ENCODE peak calls at places on chromosomes 16 and 17, in six cellular contexts. U, L, R, A, N and O are unnamed samples. For H3K4me1, the result is how much of the 10 kb centered on the place peaks cover.

GRCh38 chr17:8220783-8221662 is 10.6 kb upstream of the AURKB start:
- DNase-seq in U (peak), L (peak), R (peak), A (peak), N (peak), O (peak)

GRCh38 chr16:67356372-67356771 is 29.8 kb downstream of the LRRC36 start:
- DNase-seq in U (no peak), L (no peak), R (no peak), A (no peak), N (no peak), O (no peak)

GRCh38 chr16:15765880-15766279 is 90.9 kb downstream of the MYH11 start:
- DNase-seq in U (no peak), L (peak), R (peak), A (no peak), N (peak), O (no peak)

GRCh38 chr16:81855552-81856153 is 76.6 kb downstream of the PLCG2 start:
- DNase-seq in U (no peak), L (no peak), R (no peak), A (no peak), N (no peak), O (no peak)

GRCh38 chr17:48054238-48055185 is 6.4 kb downstream of the NFE2L1 start:
- DNase-seq in U (no peak), L (peak), R (peak), A (peak), N (no peak), O (peak)

GRCh38 chr17:39963826-39964225 is 1.0 kb downstream of the GSDMA start:
- DNase-seq in U (no peak), L (no peak), R (no peak), A (no peak), N (peak), O (no peak)

GRCh38 chr17:81508639-81509047 is 4.0 kb downstream of the ACTG1 start:
- DNase-seq in U (no peak), L (peak), R (no peak), A (no peak), N (peak), O (no peak)

GRCh38 chr17:49371178-49371834 is 9.3 kb upstream of the ZNF652 start:
- DNase-seq in U (no peak), L (no peak), R (no peak), A (no peak), N (no peak), O (no peak)

GRCh38 chr16:73058221-73058615 is 10.3 kb upstream of the ZFHX3 start:
- DNase-seq in U (no peak), L (peak), R (no peak), A (peak), N (no peak), O (peak)

GRCh38 chr17:31321481-31321880 is at the start of gene EVI2A:
- DNase-seq in U (peak), L (no peak), R (no peak), A (no peak), N (peak), O (peak)

GRCh38 chr17:31321971-31322370 is 549 bp upstream of the EVI2A start:
- DNase-seq in U (peak), L (no peak), R (no peak), A (no peak), N (no peak), O (no peak)

GRCh38 chr17:31319253-31319661 is 2.2 kb downstream of the EVI2A start:
- DNase-seq in U (no peak), L (no peak), R (no peak), A (no peak), N (no peak), O (no peak)

GRCh38 chr17:31320231-31320630 is 1.2 kb downstream of the EVI2A start:
- DNase-seq in U (no peak), L (no peak), R (no peak), A (no peak), N (no peak), O (no peak)

DNA sequence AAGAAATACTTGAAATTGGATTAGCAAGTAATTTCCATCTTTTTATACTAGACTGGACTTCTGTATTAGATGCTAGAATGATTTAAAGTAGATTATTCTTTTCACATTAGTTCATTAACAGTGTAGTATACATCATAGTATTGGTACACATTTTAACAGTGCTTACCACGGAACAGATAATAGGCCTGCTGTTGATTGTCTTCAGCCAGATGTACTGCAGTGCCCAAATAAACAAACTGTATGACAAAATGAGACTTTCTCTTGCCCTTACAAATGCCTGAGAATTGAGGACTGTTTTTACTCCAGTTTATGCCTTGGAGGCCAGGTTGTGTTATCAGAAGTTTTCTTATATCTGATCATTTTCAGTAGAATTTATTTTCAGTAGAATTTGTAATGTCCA is 631 bp downstream of the EVI2A start:
- DNase-seq in U (no peak), L (no peak), R (no peak), A (no peak), N (no peak), O (no peak)
- H3K4me1 ChIP-seq in U (under half), L (under half), R (under half), A (under half), N (under half), O (under half)

DNA sequence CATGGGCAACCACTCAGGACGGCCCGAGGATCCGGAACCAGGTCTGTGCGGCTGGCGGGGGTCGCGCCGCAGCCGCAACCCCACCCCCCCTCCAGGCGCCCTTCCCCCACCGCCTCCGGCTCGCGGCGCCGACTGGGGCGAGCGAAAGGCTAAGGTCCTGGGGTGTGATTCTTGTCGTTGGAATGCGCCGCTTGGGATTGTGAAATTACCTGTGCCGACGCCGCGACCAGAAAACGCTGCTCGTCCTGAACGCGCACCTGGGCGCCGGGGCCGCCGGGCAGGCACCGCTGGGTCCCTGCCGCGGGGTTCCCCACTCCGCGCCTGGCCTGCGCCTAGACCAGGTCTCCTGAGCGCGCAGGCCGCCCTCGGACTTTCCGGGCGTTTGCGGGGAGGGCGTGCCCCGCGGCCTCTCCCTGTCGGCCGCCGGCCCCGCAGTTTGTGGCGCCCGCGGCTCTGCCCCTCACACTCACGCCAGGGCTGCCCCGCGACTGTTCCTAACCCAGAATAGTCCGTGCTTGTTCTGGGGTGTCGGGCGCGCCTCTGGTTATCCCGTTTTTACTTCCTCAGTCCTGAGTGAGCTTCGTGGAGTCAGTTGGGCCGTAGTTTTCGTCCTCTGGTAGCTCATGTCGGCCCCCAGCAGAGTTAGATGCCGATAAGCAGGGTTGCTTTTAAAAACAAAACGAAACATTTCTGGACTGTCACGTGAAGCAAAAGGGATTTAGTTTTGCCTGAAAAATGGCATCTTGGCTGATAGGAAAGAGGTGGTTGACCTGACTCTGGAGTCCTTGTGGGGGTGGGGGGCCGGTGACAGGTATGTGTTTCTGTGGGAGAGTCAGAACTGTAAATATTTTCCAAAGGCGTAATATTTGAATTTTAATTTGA is 147.3 kb downstream of the SPECC1 start:
- DNase-seq in U (peak), L (peak), R (no peak), A (no peak), N (peak), O (peak)
- H3K27ac ChIP-seq in U (no peak), L (peak), R (peak), A (no peak), N (peak), O (no peak)

GRCh38 chr16:57624806-57625500 is 3.5 kb upstream of the ADGRG1 start:
- DNase-seq in U (no peak), L (no peak), R (no peak), A (no peak), N (no peak), O (no peak)
- H3K4me1 ChIP-seq in U (under half), L (under half), R (under half), A (under half), N (half or more), O (under half)

GRCh38 chr16:87006789-87007745 is 310.1 kb downstream of the C16orf95 start:
- DNase-seq in U (no peak), L (no peak), R (no peak), A (no peak), N (no peak), O (no peak)
- H3K27ac ChIP-seq in U (no peak), L (no peak), R (no peak), A (no peak), N (no peak), O (no peak)

GRCh38 chr17:17724991-17725852 is 44.0 kb downstream of the RAI1 start:
- DNase-seq in U (no peak), L (peak), R (no peak), A (no peak), N (no peak), O (no peak)

GRCh38 chr17:17728550-17729251 is 47.4 kb downstream of the RAI1 start:
- DNase-seq in U (no peak), L (no peak), R (no peak), A (no peak), N (peak), O (peak)

GRCh38 chr17:17727111-17727659 is 45.9 kb downstream of the RAI1 start:
- DNase-seq in U (no peak), L (no peak), R (no peak), A (no peak), N (no peak), O (no peak)

GRCh38 chr17:17725853-17726720 is 44.8 kb downstream of the RAI1 start:
- DNase-seq in U (no peak), L (no peak), R (no peak), A (no peak), N (no peak), O (no peak)

DNA sequence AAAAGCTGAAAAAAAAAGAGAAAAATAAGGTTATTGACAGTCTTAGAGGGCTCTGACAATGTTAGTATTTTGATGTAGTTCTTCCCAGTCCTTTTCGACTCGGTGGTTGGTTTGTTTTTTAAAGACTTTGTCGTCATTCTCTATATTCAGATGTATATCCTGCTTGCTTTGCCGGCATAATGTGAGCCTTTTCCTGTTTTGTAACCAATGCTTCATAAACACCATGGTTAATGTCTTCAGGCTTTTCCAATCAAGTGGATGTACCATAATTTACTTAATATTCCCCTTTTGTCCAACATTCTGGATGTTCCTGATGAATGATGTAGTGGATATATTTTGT is 45.4 kb downstream of the RAI1 start:
- DNase-seq in U (no peak), L (no peak), R (no peak), A (no peak), N (no peak), O (no peak)
- H3K4me1 ChIP-seq in U (under half), L (under half), R (under half), A (half or more), N (under half), O (under half)

GRCh38 chr17:17693955-17694228 is 12.6 kb downstream of the RAI1 start:
- DNase-seq in U (no peak), L (no peak), R (peak), A (no peak), N (no peak), O (no peak)
- H3K27ac ChIP-seq in U (peak), L (peak), R (peak), A (peak), N (peak), O (peak)

DNA sequence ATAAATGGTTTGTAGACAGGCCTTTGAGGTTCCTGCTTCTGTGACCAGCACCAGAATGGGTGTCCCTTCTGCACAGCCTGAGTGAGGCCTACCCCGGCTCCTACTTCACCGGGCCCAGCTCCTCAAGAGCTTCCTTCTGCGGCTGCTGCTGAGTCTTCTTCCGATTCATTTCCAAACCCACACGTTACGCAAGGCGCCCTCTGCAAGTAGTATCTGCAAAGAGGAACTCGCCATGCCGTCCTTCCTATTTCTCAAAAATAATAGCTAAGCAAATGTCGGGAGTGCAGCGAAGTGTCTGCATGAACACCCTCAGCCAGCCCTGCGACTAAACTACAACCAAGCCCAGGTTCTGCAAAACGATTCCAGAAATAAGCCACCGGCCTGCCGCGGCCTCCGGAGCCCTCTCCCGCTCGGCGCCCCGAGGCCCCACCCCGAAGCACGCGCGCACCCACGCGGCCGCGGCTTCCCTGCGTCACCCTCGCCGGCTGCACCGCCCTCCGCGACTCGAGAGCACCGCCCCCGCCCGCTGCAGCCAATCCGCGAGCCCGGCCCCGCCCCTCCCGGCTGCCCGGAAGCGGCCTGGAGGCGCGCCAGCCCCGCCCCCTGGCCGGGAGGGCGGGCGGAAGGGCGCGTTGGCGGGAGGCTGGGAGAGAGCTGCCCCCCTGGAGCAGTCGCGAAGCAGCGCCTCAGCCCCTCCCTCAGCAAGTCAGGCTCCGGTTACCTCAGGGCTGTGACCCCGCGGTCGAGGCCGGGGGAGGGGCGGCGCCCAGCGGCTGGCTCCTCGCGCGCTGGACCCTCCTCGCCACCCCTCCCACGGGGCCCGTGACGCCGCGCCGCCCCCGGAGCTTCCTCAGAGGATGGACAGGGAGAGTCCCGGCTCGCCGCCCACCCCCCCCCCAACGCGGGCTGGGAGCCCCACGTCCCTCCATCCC is 8.3 kb downstream of the MNT start:
- DNase-seq in U (peak), L (peak), R (peak), A (peak), N (peak), O (peak)
- H3K4me1 ChIP-seq in U (half or more), L (under half), R (half or more), A (half or more), N (under half), O (under half)

GRCh38 chr16:56862776-56863175 is 2.2 kb upstream of the SLC12A3 start:
- DNase-seq in U (no peak), L (no peak), R (no peak), A (no peak), N (no peak), O (no peak)

GRCh38 chr16:56859636-56860035 is 5.4 kb upstream of the SLC12A3 start:
- DNase-seq in U (no peak), L (no peak), R (no peak), A (no peak), N (no peak), O (no peak)

GRCh38 chr16:56861756-56862155 is 3.3 kb upstream of the SLC12A3 start:
- DNase-seq in U (no peak), L (no peak), R (no peak), A (no peak), N (no peak), O (no peak)

GRCh38 chr16:56860226-56861020 is 4.6 kb upstream of the SLC12A3 start:
- DNase-seq in U (peak), L (no peak), R (no peak), A (no peak), N (no peak), O (no peak)

DNA sequence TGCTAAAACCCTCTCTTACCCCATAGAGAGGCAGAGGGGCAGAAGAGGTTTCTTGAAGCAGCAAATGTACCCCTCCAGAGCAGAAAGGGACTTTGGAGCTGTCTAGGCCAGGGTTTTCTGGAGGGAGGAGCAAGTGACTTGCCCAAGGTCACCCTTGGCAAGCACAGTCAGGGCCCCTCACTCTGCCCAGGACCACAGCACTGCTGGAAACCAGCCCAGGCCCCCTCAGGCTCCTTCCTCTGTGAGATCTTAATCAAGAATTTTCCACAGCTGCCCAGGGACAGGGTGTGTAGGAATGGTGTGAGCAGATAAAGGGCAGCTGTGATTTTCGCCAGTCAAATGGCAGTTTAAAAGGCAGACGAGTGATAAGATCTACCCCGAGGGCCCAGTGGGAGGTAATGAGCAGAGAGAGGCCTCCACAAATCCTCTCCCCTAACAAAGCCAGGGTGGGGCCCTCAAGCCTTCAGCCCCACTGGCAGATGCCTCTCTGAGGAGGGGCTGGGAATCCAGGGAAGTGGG is 3.9 kb upstream of the SLC12A3 start:
- DNase-seq in U (no peak), L (peak), R (no peak), A (no peak), N (no peak), O (no peak)
- H3K27ac ChIP-seq in U (no peak), L (peak), R (no peak), A (no peak), N (no peak), O (no peak)

GRCh38 chr17:36014946-36015345 is 2.8 kb downstream of the CCL23 start:
- DNase-seq in U (no peak), L (no peak), R (no peak), A (no peak), N (no peak), O (no peak)

GRCh38 chr17:36016555-36016954 is 1.2 kb downstream of the CCL23 start:
- DNase-seq in U (no peak), L (no peak), R (no peak), A (no peak), N (no peak), O (no peak)

GRCh38 chr17:36024440-36024839 is 6.7 kb upstream of the CCL23 start:
- DNase-seq in U (no peak), L (no peak), R (no peak), A (no peak), N (no peak), O (no peak)

GRCh38 chr17:36017799-36018198 is at the start of gene CCL23:
- DNase-seq in U (no peak), L (no peak), R (no peak), A (no peak), N (no peak), O (no peak)

GRCh38 chr17:36019423-36019822 is 1.7 kb upstream of the CCL23 start:
- DNase-seq in U (no peak), L (no peak), R (no peak), A (no peak), N (no peak), O (no peak)
- H3K4me1 ChIP-seq in U (under half), L (under half), R (under half), A (under half), N (under half), O (under half)

DNA sequence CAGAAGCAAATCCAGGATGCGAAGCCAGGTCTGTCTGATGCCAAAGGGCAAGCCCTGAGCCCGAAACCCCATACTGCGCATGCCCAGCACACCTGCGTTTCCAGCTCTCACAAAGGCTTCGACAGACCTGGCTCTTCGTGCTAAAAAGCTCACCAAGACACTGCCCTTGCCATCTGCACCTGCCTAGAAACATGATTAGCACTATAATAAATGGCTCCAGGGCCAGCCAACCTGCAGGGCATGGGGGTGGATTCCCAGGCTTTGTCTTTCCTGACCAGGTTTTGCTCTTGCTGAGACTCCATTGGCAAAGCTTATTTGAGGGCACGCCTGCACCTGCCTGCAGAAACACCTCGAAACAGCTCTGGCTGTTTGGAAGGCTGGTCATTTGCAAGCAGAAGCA is 14.4 kb upstream of the PLD6 start:
- DNase-seq in U (no peak), L (no peak), R (no peak), A (no peak), N (no peak), O (no peak)
- H3K27ac ChIP-seq in U (no peak), L (no peak), R (no peak), A (no peak), N (no peak), O (no peak)